ENCODE peak calls at places on chromosome 11, in six cellular contexts. C, T, Q, P, I and W are unnamed samples.

GRCh38 chr11:119178166-119178680 is 7.1 kb upstream of the NHERF4 start:
- DNase-seq in Q (no peak), I (no peak), T (no peak), C (no peak), P (no peak), W (no peak)

GRCh38 chr11:5280582-5281102 is 10.9 kb upstream of the HBE1 start:
- DNase-seq in P (no peak), C (peak; percentile 72), I (no peak), Q (peak; percentile 98), T (no peak), W (no peak)

GRCh38 chr11:80773919-80774318 is 1333.1 kb upstream of the TENM4 start:
- DNase-seq in C (no peak), P (no peak), I (no peak), T (no peak), Q (no peak), W (no peak)

GRCh38 chr11:75161506-75161905 is 10.6 kb downstream of the SLCO2B1 start:
- DNase-seq in Q (no peak), I (no peak), C (peak; percentile 20), T (no peak), P (no peak), W (no peak)

GRCh38 chr11:110355011-110355744 is 58.8 kb upstream of the RDX start:
- DNase-seq in C (no peak), I (no peak), P (no peak), T (no peak), Q (no peak), W (no peak)

GRCh38 chr11:95516786-95517185 is 272.8 kb downstream of the FAM76B start:
- DNase-seq in I (no peak), T (no peak), P (no peak), C (no peak), Q (peak; percentile 56), W (no peak)

GRCh38 chr11:16326679-16327297 is 29.6 kb downstream of the SOX6 start:
- DNase-seq in C (no peak), I (no peak), T (no peak), Q (peak; percentile 43), P (no peak), W (no peak)

GRCh38 chr11:72239849-72240460 is 4.0 kb downstream of the PHOX2A start:
- DNase-seq in C (no peak), I (no peak), P (no peak), T (no peak), Q (peak; percentile 11), W (no peak)

GRCh38 chr11:30346068-30346688 is 23.3 kb downstream of the ARL14EP start:
- DNase-seq in Q (peak; percentile 15), T (peak; percentile 37), I (no peak), P (peak; percentile 36), C (peak; percentile 56), W (no peak)

GRCh38 chr11:114001416-114001815 is 26.5 kb downstream of the HTR3A start:
- DNase-seq in I (no peak), P (no peak), Q (no peak), T (no peak), C (no peak), W (no peak)

GRCh38 chr11:704189-704798 is 1.7 kb upstream of the EPS8L2 start:
- DNase-seq in C (no peak), I (no peak), Q (no peak), P (no peak), T (no peak), W (no peak)

GRCh38 chr11:33207408-33207985 is 46.2 kb upstream of the CSTF3 start:
- DNase-seq in Q (peak; percentile 54), P (no peak), C (peak; percentile 71), I (no peak), T (no peak), W (no peak)

GRCh38 chr11:16968196-16968595 is 46.0 kb downstream of the PLEKHA7 start:
- DNase-seq in P (no peak), I (no peak), Q (no peak), T (no peak), C (no peak), W (no peak)

GRCh38 chr11:44112083-44112865 is 16.8 kb downstream of the EXT2 start:
- DNase-seq in I (no peak), T (peak; percentile 23), P (peak; percentile 11), C (no peak), Q (peak; percentile 70), W (no peak)

GRCh38 chr11:123405123-123405592 is 24.9 kb upstream of the GRAMD1B start:
- DNase-seq in Q (no peak), C (no peak), T (no peak), I (no peak), P (no peak), W (no peak)

GRCh38 chr11:114272311-114272710 is 23.9 kb upstream of the NNMT start:
- DNase-seq in T (no peak), Q (no peak), I (no peak), P (no peak), C (no peak), W (no peak)

GRCh38 chr11:90208857-90209256 is 14.0 kb downstream of the CHORDC1 start:
- DNase-seq in C (no peak), T (no peak), P (no peak), Q (no peak), I (no peak), W (no peak)

GRCh38 chr11:70546179-70546940 is 148.0 kb downstream of the CTTN start:
- DNase-seq in C (no peak), T (no peak), I (no peak), Q (no peak), P (no peak), W (no peak)

GRCh38 chr11:76135491-76135890 is 70.8 kb downstream of the WNT11 start:
- DNase-seq in C (no peak), P (no peak), T (no peak), Q (no peak), I (no peak), W (no peak)

GRCh38 chr11:44162662-44163061 is 67.2 kb downstream of the EXT2 start:
- DNase-seq in T (no peak), P (no peak), C (no peak), I (no peak), Q (no peak), W (no peak)

GRCh38 chr11:124656759-124657627 is 16.5 kb downstream of the SIAE start:
- DNase-seq in C (no peak), P (peak; percentile 62), Q (peak; percentile 71), I (no peak), T (peak; percentile 6), W (peak; percentile 46)

GRCh38 chr11:66902486-66903177 is 45.8 kb downstream of the LRFN4 start:
- DNase-seq in Q (no peak), I (no peak), T (no peak), P (no peak), C (no peak), W (no peak)

GRCh38 chr11:99069831-99070444 is 49.2 kb downstream of the CNTN5 start:
- DNase-seq in Q (peak; percentile 4), T (no peak), C (peak; percentile 22), P (peak; percentile 15), I (no peak), W (peak; percentile 57)

GRCh38 chr11:96367357-96367756 is 22.4 kb downstream of the CCDC82 start:
- DNase-seq in I (no peak), Q (no peak), T (no peak), P (no peak), C (no peak), W (no peak)